ENCODE peak calls at places on chromosomes 5 and 9, in ten cellular contexts. V is heart left ventricle, F is heart right ventricle, C is dorsolateral prefrontal cortex, W is tibial nerve, X is cardiac muscle cell, L is uterus, P is choroid plexus epithelial cell, Y is ovary, M is AG10803. Q is an unnamed sample.

GRCh38 chr9:94443039-94443722 is 111.7 kb upstream of the PCAT7 start:
- DNase-seq in L (no peak), X (no peak), P (no peak), F (no peak), W (no peak), C (no peak), V (no peak), Y (no peak), M (no peak), Q (no peak)

GRCh38 chr5:131991593-131992324 is 19.7 kb downstream of the ACSL6 start:
- DNase-seq in V (no peak), C (no peak), F (no peak), M (no peak), X (no peak), P (no peak), L (no peak), Y (no peak), W (no peak), Q (no peak)

GRCh38 chr5:128574041-128574440 is 36.0 kb upstream of the FBN2 start:
- DNase-seq in C (no peak), X (peak; percentile 41), V (no peak), W (no peak), P (peak; percentile 74), Y (no peak), L (no peak), F (no peak), M (no peak), Q (peak; percentile 51)

GRCh38 chr5:133336969-133337410 is 275.4 kb downstream of the FSTL4 start:
- DNase-seq in V (no peak), C (no peak), L (no peak), X (no peak), W (no peak), Y (no peak), M (no peak), P (no peak), F (no peak), Q (no peak)

GRCh38 chr5:40790947-40791593 is 7.1 kb downstream of the PRKAA1 start:
- DNase-seq in L (no peak), F (no peak), Y (no peak), V (no peak), W (no peak), X (no peak), P (peak; percentile 41), M (peak; percentile 38), C (no peak), Q (peak; percentile 34)

GRCh38 chr5:132057498-132058255 is 2.8 kb upstream of the IL3 start:
- DNase-seq in P (no peak), W (no peak), Y (peak; percentile 1), F (no peak), L (peak; percentile 1), X (no peak), M (no peak), V (no peak), C (peak; percentile 17), Q (no peak)

GRCh38 chr9:95504053-95504963 is 12.5 kb downstream of the PTCH1 start:
- DNase-seq in F (no peak), M (peak; percentile 69), P (peak; percentile 35), X (peak; percentile 46), Y (peak; percentile 32), W (peak; percentile 67), L (no peak), C (no peak), V (peak; percentile 40), Q (peak; percentile 58)

GRCh38 chr5:92378961-92379611 is 996.0 kb upstream of the ARRDC3 start:
- DNase-seq in X (peak; percentile 13), M (no peak), C (no peak), P (peak; percentile 76), Y (no peak), V (no peak), W (no peak), L (no peak), F (no peak), Q (peak; percentile 39)

GRCh38 chr5:94111209-94112004 is 370.0 kb upstream of the POU5F2 start:
- DNase-seq in W (peak; percentile 85), L (peak; percentile 93), Y (peak; percentile 95), M (peak; percentile 92), P (peak; percentile 97), X (peak; percentile 97), V (peak; percentile 94), C (peak; percentile 95), F (peak; percentile 95), Q (peak; percentile 97)

GRCh38 chr9:115369322-115369957 is 251.5 kb upstream of the TNC start:
- DNase-seq in V (peak; percentile 34), M (peak; percentile 77), L (no peak), W (no peak), F (peak; percentile 13), C (no peak), P (peak; percentile 89), X (peak; percentile 74), Y (no peak), Q (peak; percentile 58)

GRCh38 chr5:150945501-150945900 is 40.7 kb upstream of the ZNF300 start:
- DNase-seq in C (no peak), W (no peak), X (peak; percentile 27), V (no peak), P (peak; percentile 22), L (no peak), M (peak; percentile 32), Y (no peak), F (no peak), Q (no peak)

GRCh38 chr5:35183243-35183955 is 46.9 kb downstream of the PRLR start:
- DNase-seq in V (no peak), M (peak; percentile 72), C (no peak), W (peak; percentile 29), F (no peak), Y (peak; percentile 52), P (peak; percentile 75), X (peak; percentile 68), L (peak; percentile 34), Q (peak; percentile 70)

GRCh38 chr9:129311638-129312037 is 133.6 kb upstream of the IER5L start:
- DNase-seq in W (peak; percentile 7), Y (peak; percentile 9), L (no peak), V (peak; percentile 10), C (peak; percentile 12), P (no peak), M (no peak), F (no peak), X (no peak), Q (no peak)

GRCh38 chr5:43602456-43602817 is 543 bp upstream of the NNT start:
- DNase-seq in L (peak; percentile 41), M (peak; percentile 61), Y (peak; percentile 32), V (peak; percentile 31), F (peak; percentile 22), W (no peak), C (no peak), P (peak; percentile 54), X (peak; percentile 57), Q (peak; percentile 49)

GRCh38 chr5:12936184-12936583 is 1008.3 kb downstream of the DNAH5 start:
- DNase-seq in C (no peak), V (no peak), X (no peak), L (no peak), F (no peak), Y (no peak), P (no peak), M (no peak), W (no peak), Q (no peak)
- H3K4me3 ChIP-seq in C (no peak overlapping the region), V (no peak overlapping the region), X (no peak overlapping the region), L (no peak overlapping the region), F (no peak overlapping the region), Y (no peak overlapping the region), P (no peak overlapping the region), M (no peak overlapping the region), W (no peak overlapping the region), Q (no peak overlapping the region)

DNA sequence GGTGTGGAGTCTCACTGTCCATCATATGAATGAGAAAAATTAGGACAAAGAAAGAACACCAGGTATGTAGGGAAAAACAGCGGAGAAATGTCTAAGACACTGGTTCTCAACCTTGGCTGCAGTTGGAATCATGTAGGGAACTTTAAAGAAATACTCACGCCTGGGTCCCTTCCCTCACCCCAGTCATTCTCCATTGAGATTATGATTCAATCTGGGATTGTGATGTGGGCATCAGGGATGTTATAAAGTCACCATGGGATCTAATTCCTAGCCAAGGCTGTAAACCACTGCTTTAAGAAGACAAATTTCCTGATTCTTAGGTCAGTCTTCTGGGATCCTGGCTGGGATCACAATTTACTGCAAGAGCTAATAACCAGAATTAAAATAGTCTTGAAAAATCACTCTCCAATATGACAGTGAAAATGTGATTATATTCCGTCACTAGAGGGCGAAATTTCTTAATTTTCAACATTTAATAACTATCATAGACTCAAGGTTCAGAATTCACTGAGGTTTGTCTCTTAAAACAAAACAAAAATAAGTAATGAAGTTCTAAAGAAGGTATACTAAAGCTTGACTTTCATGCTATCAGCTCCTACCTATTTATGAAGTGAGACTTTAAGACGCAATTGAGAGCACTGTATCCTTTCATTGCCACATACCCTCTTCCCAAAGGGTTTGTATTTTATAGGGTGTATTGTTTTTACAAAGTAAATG is 60.5 kb downstream of the GLDC start:
- DNase-seq in C (no peak), W (no peak), F (no peak), Y (no peak), P (peak; percentile 65), X (peak; percentile 60), M (peak; percentile 44), L (no peak), V (no peak), Q (peak; percentile 68)
- TF ChIP-seq CTCF in C (peak; percentile 66), W (no peak), F (peak; percentile 47), Y (no peak), P (peak; percentile 45), X (peak; percentile 40), M (peak; percentile 50), L (peak; percentile 50), V (peak; percentile 64), Q (peak; percentile 29)

GRCh38 chr5:142325677-142326479 is 1.1 kb upstream of the SPRY4 start:
- DNase-seq in F (peak; percentile 70), M (peak; percentile 63), X (peak; percentile 88), Y (peak; percentile 26), V (peak; percentile 76), L (peak; percentile 53), P (peak; percentile 91), W (peak; percentile 35), C (peak; percentile 45), Q (peak; percentile 82)

GRCh38 chr5:142327111-142327842 is 2.5 kb upstream of the SPRY4 start:
- DNase-seq in L (no peak), F (no peak), P (peak; percentile 67), Y (no peak), V (no peak), C (no peak), M (peak; percentile 87), W (no peak), X (peak; percentile 55), Q (peak; percentile 72)

GRCh38 chr5:142324377-142324870 is 397 bp downstream of the SPRY4 start:
- DNase-seq in F (no peak), Y (no peak), M (no peak), V (no peak), C (peak; percentile 52), L (no peak), P (no peak), X (no peak), W (no peak), Q (no peak)

GRCh38 chr5:142324871-142325676 is at the start of gene SPRY4:
- DNase-seq in W (peak; percentile 88), C (peak; percentile 93), X (peak; percentile 99), P (peak; percentile 99), L (peak; percentile 94), F (peak; percentile 94), Y (peak; percentile 88), V (peak; percentile 93), M (peak; percentile 96), Q (peak; percentile 99)

GRCh38 chr5:142326480-142326938 is 1.7 kb upstream of the SPRY4 start:
- DNase-seq in W (no peak), C (no peak), L (no peak), F (no peak), P (peak; percentile 30), X (no peak), Y (no peak), M (no peak), V (no peak), Q (no peak)
- H3K4me3 ChIP-seq in W (peak overlapping the region; percentile 68), C (peak overlapping the region; percentile 81), L (no peak overlapping the region), F (peak overlapping the region; percentile 80), P (peak overlapping the region; percentile 92), X (no peak overlapping the region), Y (no peak overlapping the region), M (peak overlapping the region; percentile 88), V (peak overlapping the region; percentile 81), Q (peak overlapping the region; percentile 95)

GRCh38 chr5:10030219-10030831 is 219.4 kb downstream of the ATPSCKMT start:
- DNase-seq in C (no peak), L (no peak), P (peak; percentile 79), X (peak; percentile 73), V (no peak), F (no peak), M (peak; percentile 34), Y (no peak), W (no peak), Q (peak; percentile 78)
- TF ChIP-seq CTCF in C (no peak), L (no peak), P (peak; percentile 76), X (peak; percentile 46), V (no peak), F (no peak), M (peak; percentile 54), Y (no peak), W (no peak), Q (peak; percentile 67)